ENCODE peak calls at places on chromosomes 2 and 18, in eight cellular contexts. R, Z, N, L, J, I, E and F are unnamed samples.

GRCh38 chr2:133982231-133982630 is 271.6 kb upstream of the MGAT5 start:
- DNase-seq in E (no peak), I (no peak), Z (no peak), R (no peak), L (no peak), N (no peak), J (no peak), F (no peak)

GRCh38 chr2:174051741-174052638 is 86.8 kb upstream of the SP3 start:
- DNase-seq in J (no peak), Z (no peak), E (peak), N (peak), L (no peak), I (no peak), R (peak), F (peak)

GRCh38 chr2:64952896-64953482 is 36.2 kb upstream of the SLC1A4 start:
- DNase-seq in R (peak), N (no peak), E (peak), I (no peak), J (no peak), L (no peak), Z (no peak), F (peak)

GRCh38 chr18:8117008-8117376 is 492.2 kb upstream of the RAB12 start:
- DNase-seq in J (no peak), R (no peak), N (no peak), Z (no peak), I (no peak), E (peak), L (no peak), F (peak)

GRCh38 chr2:197163755-197164753 is 146.5 kb downstream of the ANKRD44 start:
- DNase-seq in L (no peak), J (no peak), Z (no peak), R (no peak), N (no peak), E (no peak), I (no peak), F (no peak)

GRCh38 chr2:24972315-24972958 is 682 bp upstream of the DNAJC27 start:
- DNase-seq in J (peak), L (peak), R (peak), Z (peak), E (peak), N (no peak), I (no peak), F (no peak)

GRCh38 chr2:147500229-147500628 is 344.6 kb upstream of the ACVR2A start:
- DNase-seq in N (no peak), L (no peak), Z (no peak), E (no peak), R (no peak), I (no peak), J (no peak), F (no peak)

GRCh38 chr18:58263055-58263732 is 219.2 kb downstream of the NEDD4L start:
- DNase-seq in L (no peak), E (peak), J (no peak), I (no peak), Z (no peak), R (peak), N (no peak), F (peak)